ENCODE peak calls at places on chromosomes 6 and 20, in eight cellular contexts. L is activated CD8-positive, alpha-beta memory T cell treated with anti-CD3 and anti-CD28 coated beads for 48 hours; W is hippocampal formation; E is activated naive CD4-positive, alpha-beta T cell; N is brain microvascular endothelial cell; U is NCI-H1436; F is CD8-positive, alpha-beta memory T cell; J is HFFc6. T is an unnamed sample.

GRCh38 chr6:132725947-132726607 is 12.2 kb upstream of the VNN1 start:
- DNase-seq in L (no peak), F (no peak), W (no peak), E (no peak), J (no peak), N (no peak), U (no peak), T (no peak)

GRCh38 chr20:49993301-49993751 is 10.5 kb downstream of the SNAI1 start:
- DNase-seq in L (no peak), W (no peak), J (no peak), U (no peak), N (no peak), F (no peak), E (no peak), T (no peak)

GRCh38 chr20:64064145-64064698 is 1.2 kb downstream of the TCEA2 start:
- DNase-seq in E (no peak), W (no peak), N (no peak), L (no peak), F (no peak), J (peak; percentile 69), U (no peak), T (no peak)

GRCh38 chr6:168062346-168063289 is 16.4 kb downstream of the FRMD1 start:
- DNase-seq in U (no peak), J (no peak), L (no peak), E (no peak), W (no peak), F (no peak), N (no peak), T (no peak)

GRCh38 chr6:149129401-149130077 is 188.0 kb upstream of the TAB2 start:
- DNase-seq in F (no peak), L (no peak), N (peak; percentile 42), W (no peak), U (no peak), J (peak; percentile 84), E (no peak), T (peak; percentile 38)

GRCh38 chr20:2872304-2873009 is 824 bp upstream of the PTPRA start:
- DNase-seq in N (peak; percentile 49), J (peak; percentile 30), U (peak; percentile 45), W (peak; percentile 52), F (peak; percentile 79), E (peak; percentile 67), L (peak; percentile 63), T (peak; percentile 61)

GRCh38 chr20:45339799-45340198 is 8.4 kb downstream of the SDC4 start:
- DNase-seq in U (no peak), J (no peak), W (no peak), E (no peak), F (no peak), L (no peak), N (no peak), T (no peak)

GRCh38 chr6:157649311-157650260 is 173.5 kb upstream of the SNX9 start:
- DNase-seq in F (no peak), J (no peak), N (no peak), W (no peak), E (no peak), L (no peak), U (peak; percentile 15), T (no peak)

GRCh38 chr6:104908431-104909139 is 48.3 kb upstream of the LIN28B start:
- DNase-seq in N (no peak), J (no peak), F (no peak), L (no peak), E (no peak), U (no peak), W (no peak), T (no peak)

GRCh38 chr6:43845646-43846045 is 75.6 kb downstream of the VEGFA start:
- DNase-seq in E (no peak), W (no peak), N (no peak), L (no peak), U (no peak), F (no peak), J (no peak), T (no peak)

GRCh38 chr6:15775741-15776140 is 112.9 kb upstream of the DTNBP1 start:
- DNase-seq in L (no peak), E (no peak), F (no peak), U (no peak), J (no peak), W (no peak), N (no peak), T (no peak)

GRCh38 chr6:76682842-76683241 is 610.4 kb upstream of the IMPG1 start:
- DNase-seq in N (no peak), L (no peak), U (no peak), W (no peak), E (no peak), F (no peak), J (peak; percentile 11), T (no peak)

GRCh38 chr6:131807644-131808459 is at the start of gene ENPP1:
- DNase-seq in F (peak; percentile 23), W (peak; percentile 57), N (no peak), E (no peak), J (peak; percentile 71), U (peak; percentile 52), L (no peak), T (peak; percentile 54)

GRCh38 chr6:15399651-15400470 is 154.0 kb downstream of the JARID2 start:
- DNase-seq in F (no peak), L (no peak), U (no peak), J (peak; percentile 37), E (no peak), N (peak; percentile 83), W (peak; percentile 84), T (no peak)

GRCh38 chr6:79145301-79145700 is 67.2 kb upstream of the PHIP start:
- DNase-seq in U (no peak), J (no peak), E (no peak), N (no peak), F (no peak), W (no peak), L (no peak), T (no peak)

GRCh38 chr6:72755752-72756151 is 133.9 kb downstream of the KCNQ5 start:
- DNase-seq in U (no peak), L (no peak), N (peak; percentile 4), W (no peak), J (no peak), F (no peak), E (no peak), T (no peak)

GRCh38 chr6:3489032-3489757 is 32.3 kb upstream of the SLC22A23 start:
- DNase-seq in E (no peak), U (no peak), J (no peak), F (no peak), W (peak; percentile 12), N (peak; percentile 39), L (no peak), T (no peak)

GRCh38 chr6:154447929-154448328 is 62.6 kb downstream of the CNKSR3 start:
- DNase-seq in L (no peak), W (no peak), F (no peak), E (no peak), N (peak; percentile 45), U (peak; percentile 42), J (no peak), T (no peak)

GRCh38 chr6:46325561-46326525 is 155.1 kb upstream of the ENPP5 start:
- DNase-seq in U (peak; percentile 90), E (no peak), N (peak; percentile 7), F (no peak), W (peak; percentile 67), J (no peak), L (no peak), T (no peak)